ENCODE peak calls at places on chromosomes 1 and 21, in four cellular contexts. B is effector memory CD4-positive, alpha-beta T cell; F is IMR-90; P is adipocyte. A is an unnamed sample. For H3K4me1, the result is how much of the 10 kb centered on the place peaks cover.

GRCh38 chr1:36835017-36835695 is 199.2 kb downstream of the GRIK3 start:
- DNase-seq in B (no peak), F (no peak), P (no peak), A (no peak)

GRCh38 chr1:169844941-169845608 is 48.6 kb downstream of the SCYL3 start:
- DNase-seq in B (no peak), F (peak), P (no peak), A (no peak)

GRCh38 chr1:117627562-117628165 is 21.8 kb downstream of the TENT5C start:
- DNase-seq in B (no peak), F (no peak), P (no peak), A (no peak)

GRCh38 chr1:109504974-109505373 is 4.6 kb downstream of the AMIGO1 start:
- DNase-seq in B (no peak), F (no peak), P (no peak), A (no peak)

GRCh38 chr1:75170006-75170405 is 35.8 kb downstream of the LHX8 start:
- DNase-seq in B (no peak), F (no peak), P (no peak), A (no peak)

GRCh38 chr1:99250724-99251123 is 13.6 kb upstream of the PLPPR4 start:
- DNase-seq in B (no peak), F (no peak), P (no peak), A (no peak)

GRCh38 chr1:94698759-94699502 is 121.2 kb upstream of the SLC44A3 start:
- DNase-seq in B (no peak), F (peak), P (peak), A (no peak)

GRCh38 chr1:209106237-209106741 is 477.2 kb upstream of the CAMK1G start:
- DNase-seq in B (no peak), F (peak), P (peak), A (no peak)

GRCh38 chr21:32136546-32136945 is 142.3 kb downstream of the MIS18A start:
- DNase-seq in B (no peak), F (no peak), P (no peak), A (no peak)

GRCh38 chr1:189429610-189430009 is 1048.1 kb downstream of the BRINP3 start:
- DNase-seq in B (no peak), F (peak), P (peak), A (no peak)

GRCh38 chr21:39016740-39017315 is 166.4 kb downstream of the PSMG1 start:
- DNase-seq in B (no peak), F (peak), P (no peak), A (no peak)

DNA sequence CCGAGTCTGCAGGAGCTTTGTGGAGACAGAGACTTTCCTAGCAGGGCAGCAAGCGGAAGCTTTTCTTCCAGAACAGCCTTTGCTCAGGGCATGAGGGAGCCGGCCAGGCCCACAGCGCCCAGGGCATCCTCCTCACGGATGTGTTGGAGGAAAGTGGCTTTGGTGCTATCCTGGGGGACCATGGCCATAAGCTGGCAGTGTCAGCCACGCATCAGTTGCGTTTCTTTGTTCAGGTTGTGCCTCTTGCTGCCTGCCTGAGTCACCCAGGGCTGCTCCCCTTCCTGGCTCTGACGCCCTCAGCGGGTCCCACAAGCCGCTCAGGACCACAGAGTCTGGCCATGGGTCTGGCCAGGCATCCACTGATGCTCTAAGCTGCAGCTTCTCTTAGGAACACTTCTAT is 39.6 kb upstream of the PRSS38 start:
- DNase-seq in B (no peak), F (no peak), P (no peak), A (no peak)
- H3K4me1 ChIP-seq in B (under half), F (under half), P (under half), A (under half)

DNA sequence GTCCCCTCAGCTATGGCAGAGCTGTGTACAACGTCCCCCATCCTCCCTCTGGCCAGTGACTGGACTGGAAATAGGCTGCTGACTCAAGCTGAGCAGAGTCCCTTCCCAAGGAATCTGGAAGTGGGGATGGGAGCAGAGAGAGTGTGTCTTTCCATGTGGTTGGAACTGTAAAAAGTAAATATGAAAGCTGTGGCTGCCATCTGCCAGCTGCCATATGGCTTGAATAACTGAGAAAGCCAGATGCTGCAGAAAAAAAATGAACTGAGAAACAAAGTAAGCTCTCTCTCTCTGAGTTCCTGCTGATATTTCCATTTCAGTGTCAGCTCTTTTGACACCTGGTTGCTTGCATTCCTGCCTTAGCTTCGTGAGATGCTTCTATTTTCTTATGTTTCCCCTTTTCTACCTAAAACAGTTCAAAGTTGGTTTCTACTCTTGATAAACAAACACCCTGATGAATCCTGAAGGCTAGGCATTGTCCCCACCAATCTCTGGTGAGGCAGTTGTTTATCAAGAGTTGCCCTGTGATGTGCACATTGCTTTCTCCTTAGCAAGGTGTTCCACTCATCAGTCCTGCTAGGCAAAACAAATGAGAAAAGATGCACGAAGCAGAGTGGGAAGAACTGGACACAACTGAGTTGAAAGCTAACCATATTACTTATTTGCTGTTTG is 16.8 kb upstream of the DR1 start:
- DNase-seq in B (no peak), F (peak), P (no peak), A (peak)
- H3K4me1 ChIP-seq in B (under half), F (under half), P (under half), A (under half)

DNA sequence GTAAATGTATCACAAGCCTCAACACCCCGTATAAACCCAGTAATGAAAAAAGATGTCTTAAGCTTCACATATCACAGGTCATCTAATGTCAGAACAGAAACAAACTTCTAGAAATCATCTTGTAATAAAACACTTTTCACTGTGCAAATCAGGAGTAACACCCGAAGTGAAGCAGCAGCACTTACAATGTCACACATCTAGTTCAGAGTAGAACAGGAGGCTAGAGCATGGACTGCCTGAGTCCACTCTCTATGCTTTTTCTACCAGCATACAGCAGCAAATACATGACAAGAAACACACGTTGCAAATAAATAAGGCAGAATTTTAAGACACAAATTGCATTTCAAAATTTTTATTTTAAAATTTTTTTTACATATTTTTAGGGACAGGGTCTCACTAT is 57.2 kb downstream of the AKT3 start:
- DNase-seq in B (no peak), F (no peak), P (no peak), A (no peak)
- H3K4me1 ChIP-seq in B (under half), F (under half), P (under half), A (under half)

GRCh38 chr1:240101306-240101705 is 9.6 kb downstream of the FMN2 start:
- DNase-seq in B (no peak), F (no peak), P (no peak), A (no peak)

GRCh38 chr1:240099329-240099728 is 7.6 kb downstream of the FMN2 start:
- DNase-seq in B (no peak), F (no peak), P (no peak), A (no peak)

GRCh38 chr1:240099748-240100147 is 8.1 kb downstream of the FMN2 start:
- DNase-seq in B (no peak), F (no peak), P (no peak), A (no peak)

GRCh38 chr1:240100351-240100750 is 8.7 kb downstream of the FMN2 start:
- DNase-seq in B (no peak), F (peak), P (peak), A (no peak)

GRCh38 chr1:240101737-240102136 is 10.1 kb downstream of the FMN2 start:
- DNase-seq in B (no peak), F (no peak), P (no peak), A (no peak)
- H3K4me1 ChIP-seq in B (under half), F (under half), P (under half), A (under half)

DNA sequence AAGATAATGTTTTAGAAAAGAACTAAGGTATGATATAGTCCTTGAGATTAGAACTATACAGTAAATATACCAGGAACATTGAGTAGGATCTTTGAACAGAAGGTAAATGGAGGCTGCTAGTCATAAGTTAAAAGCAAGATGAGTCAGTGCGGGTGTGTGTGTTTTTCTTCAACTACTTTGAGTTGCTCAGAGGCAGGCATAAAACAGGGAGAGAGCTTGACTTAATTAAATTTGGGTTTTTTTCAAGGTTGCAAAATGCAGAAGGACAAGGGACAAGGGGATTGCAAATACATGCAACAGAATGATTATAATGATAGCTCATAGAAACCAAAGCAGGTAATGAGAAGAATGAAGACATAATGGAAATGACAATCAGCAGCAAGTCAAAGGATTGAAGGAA is 815.1 kb downstream of the NCAM2 start:
- DNase-seq in B (no peak), F (no peak), P (peak), A (no peak)
- H3K4me1 ChIP-seq in B (under half), F (under half), P (under half), A (under half)